ENCODE peak calls at places on chromosomes 16 and 17, in eight cellular contexts. A is OCI-LY7; I is CD8-positive, alpha-beta T cell; U is stimulated activated CD8-positive, alpha-beta memory T cell treated with anti-CD3 and anti-CD28 coated beads, Interleukin-4, amount 100 ng/mL, for 1 hour; V is AG08396; D is AG10803; E is GF-D8; R is substantia nigra. S is an unnamed sample.

GRCh38 chr16:89315791-89316581 is 98.5 kb downstream of the ZNF778 start:
- DNase-seq in A (peak; percentile 65), I (peak; percentile 83), U (peak; percentile 54), V (peak; percentile 49), D (peak; percentile 77), E (peak; percentile 46), R (no peak), S (no peak)

GRCh38 chr17:81033535-81034167 is 1.3 kb upstream of the BAIAP2 start:
- DNase-seq in A (no peak), I (no peak), U (no peak), V (no peak), D (no peak), E (peak; percentile 50), R (no peak), S (no peak)

GRCh38 chr16:53549970-53550406 is 47.0 kb upstream of the AKTIP start:
- DNase-seq in A (peak; percentile 63), I (peak; percentile 63), U (peak; percentile 12), V (peak; percentile 85), D (peak; percentile 91), E (peak; percentile 36), R (peak; percentile 31), S (peak; percentile 68)

GRCh38 chr16:17283022-17283421 is 187.7 kb downstream of the XYLT1 start:
- DNase-seq in A (no peak), I (no peak), U (no peak), V (no peak), D (no peak), E (no peak), R (no peak), S (no peak)

GRCh38 chr17:27595208-27595607 is 35.8 kb upstream of the LGALS9 start:
- DNase-seq in A (no peak), I (no peak), U (no peak), V (no peak), D (no peak), E (no peak), R (no peak), S (no peak)

GRCh38 chr17:77140878-77141767 is at the start of gene SEC14L1:
- DNase-seq in A (peak; percentile 82), I (peak; percentile 62), U (peak; percentile 20), V (peak; percentile 37), D (peak; percentile 51), E (no peak), R (peak; percentile 32), S (no peak)

GRCh38 chr17:81460856-81461460 is 51.6 kb downstream of the ACTG1 start:
- DNase-seq in A (no peak), I (no peak), U (no peak), V (no peak), D (no peak), E (no peak), R (no peak), S (no peak)

GRCh38 chr16:70793851-70794502 is 7.0 kb downstream of the VAC14 start:
- DNase-seq in A (no peak), I (no peak), U (no peak), V (no peak), D (no peak), E (no peak), R (no peak), S (no peak)